ENCODE peak calls at places on chromosomes 16 and 17, in four cellular contexts. C is neural crest cell; P is glutamatergic neuron; N is CD4-positive, alpha-beta T cell. V is an unnamed sample.

GRCh38 chr17:80872999-80873951 is 118.4 kb upstream of the CHMP6 start:
- DNase-seq in C (peak; percentile 18), P (no peak), N (no peak), V (peak; percentile 68)

GRCh38 chr17:30597776-30598288 is 120.6 kb downstream of the GOSR1 start:
- DNase-seq in C (no peak), P (no peak), N (no peak), V (no peak)

GRCh38 chr16:55323637-55324490 is at the start of gene IRX6:
- DNase-seq in C (peak; percentile 59), P (peak; percentile 81), N (no peak), V (peak; percentile 87)

GRCh38 chr16:23712976-23713375 is at the start of gene ERN2:
- DNase-seq in C (no peak), P (peak; percentile 29), N (no peak), V (peak; percentile 73)

GRCh38 chr16:83059237-83059636 is 432.5 kb downstream of the CDH13 start:
- DNase-seq in C (no peak), P (no peak), N (no peak), V (no peak)

GRCh38 chr17:31415640-31416502 is 24.4 kb downstream of the RAB11FIP4 start:
- DNase-seq in C (no peak), P (no peak), N (no peak), V (no peak)

GRCh38 chr16:26877421-26877820 is 189.3 kb upstream of the C16orf82 start:
- DNase-seq in C (no peak), P (no peak), N (no peak), V (no peak)

GRCh38 chr17:64236827-64237403 is 26.1 kb downstream of the TEX2 start:
- DNase-seq in C (no peak), P (no peak), N (no peak), V (no peak)

GRCh38 chr17:27293359-27293897 is 486 bp upstream of the WSB1 start:
- DNase-seq in C (no peak), P (no peak), N (peak; percentile 1), V (no peak)

GRCh38 chr17:50947844-50948514 is 81.8 kb upstream of the TOB1 start:
- DNase-seq in C (no peak), P (no peak), N (no peak), V (no peak)

GRCh38 chr16:50316102-50316847 is 49.9 kb downstream of the ADCY7 start:
- DNase-seq in C (no peak), P (no peak), N (no peak), V (no peak)

GRCh38 chr17:61129232-61129631 is 270.4 kb upstream of the TBX2 start:
- DNase-seq in C (no peak), P (no peak), N (no peak), V (no peak)

GRCh38 chr17:42270596-42270995 is 5.6 kb downstream of the STAT5B start:
- DNase-seq in C (no peak), P (no peak), N (no peak), V (no peak)

GRCh38 chr17:49875690-49876089 is 27.8 kb upstream of the TAC4 start:
- DNase-seq in C (no peak), P (no peak), N (no peak), V (peak; percentile 58)

GRCh38 chr17:44183024-44183423 is 3.7 kb upstream of the TMUB2 start:
- DNase-seq in C (no peak), P (no peak), N (no peak), V (no peak)

GRCh38 chr16:79863128-79864031 is 262.8 kb upstream of the MAF start:
- DNase-seq in C (no peak), P (no peak), N (no peak), V (no peak)

GRCh38 chr17:76441681-76442340 is 11.1 kb downstream of the UBE2O start:
- DNase-seq in C (no peak), P (peak; percentile 43), N (no peak), V (peak; percentile 46)

GRCh38 chr17:601462-602303 is 113.0 kb downstream of the VPS53 start:
- DNase-seq in C (no peak), P (no peak), N (no peak), V (no peak)

GRCh38 chr16:12612598-12613101 is 191.0 kb downstream of the CPPED1 start:
- DNase-seq in C (no peak), P (no peak), N (no peak), V (no peak)

GRCh38 chr16:88116121-88116900 is 165.1 kb downstream of the BANP start:
- DNase-seq in C (no peak), P (no peak), N (no peak), V (no peak)

V was measured in WTC11.